ENCODE peak calls at places on chromosomes 5 and 9, in six cellular contexts. J, R, S, N, H and K are unnamed samples.

GRCh38 chr9:121246821-121247511 is 21.0 kb upstream of the GSN start:
- DNase-seq in J (no peak), R (peak), S (peak), N (peak), H (peak), K (peak)

GRCh38 chr9:134698587-134699342 is 57.2 kb downstream of the COL5A1 start:
- DNase-seq in J (peak), R (no peak), S (peak), N (no peak), H (peak), K (peak)

GRCh38 chr9:137589441-137590122 is 730 bp downstream of the ZMYND19 start:
- DNase-seq in J (no peak), R (peak), S (no peak), N (no peak), H (no peak), K (no peak)

GRCh38 chr5:110625376-110625999 is 101.0 kb downstream of the TMEM232 start:
- DNase-seq in J (peak), R (peak), S (peak), N (peak), H (no peak), K (peak)

GRCh38 chr9:73863924-73864323 is 633.2 kb upstream of the RORB start:
- DNase-seq in J (no peak), R (peak), S (peak), N (no peak), H (no peak), K (no peak)

GRCh38 chr9:130995399-130995941 is 13.5 kb upstream of the LAMC3 start:
- DNase-seq in J (peak), R (peak), S (peak), N (no peak), H (peak), K (peak)

GRCh38 chr5:138953370-138954256 is 78.5 kb upstream of the LRRTM2 start:
- DNase-seq in J (no peak), R (peak), S (peak), N (peak), H (peak), K (peak)

GRCh38 chr5:170312666-170313065 is 15.1 kb upstream of the LCP2 start:
- DNase-seq in J (no peak), R (peak), S (peak), N (no peak), H (no peak), K (no peak)

GRCh38 chr9:85508616-85509015 is 233.1 kb downstream of the AGTPBP1 start:
- DNase-seq in J (no peak), R (no peak), S (no peak), N (no peak), H (no peak), K (no peak)

DNA sequence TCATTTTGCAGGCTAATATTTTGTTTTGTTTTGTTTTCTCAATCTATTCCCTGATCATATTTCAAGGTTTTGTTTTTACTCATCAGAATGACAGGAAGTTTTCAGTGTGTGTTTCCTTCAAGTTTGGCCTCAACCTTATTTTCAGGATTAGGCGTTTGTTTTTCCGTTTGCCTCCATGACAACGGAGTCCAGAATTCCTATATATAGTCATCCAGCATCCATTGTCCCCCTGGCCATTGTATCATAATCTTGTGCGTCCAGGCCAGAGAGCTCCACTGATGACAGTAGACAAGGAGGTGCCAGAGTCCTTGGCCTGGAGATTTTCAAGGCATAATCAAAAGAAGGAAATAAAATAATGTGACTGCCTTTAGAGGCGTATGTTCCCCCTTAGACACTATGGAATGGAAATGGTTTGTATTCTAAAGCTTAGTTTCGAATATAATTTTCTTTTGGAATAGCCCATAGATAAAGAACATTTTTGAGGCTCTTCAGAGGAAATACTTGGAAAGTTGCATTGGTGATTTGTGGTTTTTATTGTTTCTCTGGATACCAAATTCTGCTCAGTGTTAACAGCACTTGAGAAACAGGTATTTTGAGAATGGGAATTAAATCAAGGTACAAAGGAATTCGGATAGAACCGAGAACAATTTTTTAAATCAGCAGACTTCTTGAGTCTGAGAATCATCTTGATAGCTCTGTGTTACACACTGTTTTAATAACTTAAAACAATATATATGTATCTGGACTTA is 99.8 kb downstream of the ZNF462 start:
- DNase-seq in J (no peak), R (peak), S (peak), N (no peak), H (no peak), K (peak)
- TF ChIP-seq CTCF in J (no peak), R (no peak), S (no peak), N (no peak), H (no peak), K (no peak)

DNA sequence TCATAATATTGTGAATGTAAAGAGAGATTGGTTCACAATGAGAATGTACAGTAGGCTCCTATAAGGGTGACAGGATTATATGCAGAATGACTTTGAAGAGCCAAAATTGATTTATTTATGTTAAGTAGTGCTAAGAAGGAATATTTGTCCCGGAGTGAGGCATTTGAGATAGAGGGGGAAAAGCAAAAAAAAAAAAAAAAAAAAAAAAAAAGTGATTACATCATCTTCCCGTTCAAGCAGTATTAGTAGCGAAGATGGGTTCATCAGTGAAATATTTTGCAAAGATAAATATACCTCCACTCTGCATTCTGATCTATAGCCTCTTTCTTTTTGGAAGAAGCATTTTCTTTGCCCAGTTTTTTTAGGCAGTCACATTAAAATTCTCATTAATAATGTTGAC is 74.0 kb downstream of the PIK3R1 start:
- DNase-seq in J (no peak), R (no peak), S (no peak), N (no peak), H (no peak), K (no peak)
- H3K4me3 ChIP-seq in J (no peak), R (no peak), S (no peak), N (peak), H (peak), K (no peak)

DNA sequence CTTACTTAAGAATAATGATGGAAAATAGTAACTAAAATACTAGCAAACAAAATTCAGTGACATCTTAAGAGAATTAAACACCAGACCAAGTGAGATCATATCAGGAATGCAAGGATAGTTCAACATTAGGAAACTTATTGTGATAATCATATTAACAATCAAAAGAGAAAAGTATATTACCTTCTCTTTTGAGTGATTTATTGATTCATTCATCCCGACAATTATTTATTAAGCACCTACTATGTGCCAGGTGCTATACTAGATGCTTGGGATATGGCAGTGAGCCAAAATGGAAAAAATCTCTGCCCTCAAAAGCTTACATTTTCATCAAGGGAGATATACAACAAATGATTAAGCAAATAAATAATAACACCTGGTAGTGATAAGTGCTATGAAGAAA is 23.7 kb upstream of the PURA start:
- DNase-seq in J (no peak), R (no peak), S (no peak), N (no peak), H (no peak), K (no peak)
- TF ChIP-seq CTCF in J (no peak), R (no peak), S (no peak), N (no peak), H (no peak), K (no peak)

GRCh38 chr5:141883948-141884318 is 5.7 kb upstream of the PCDH1 start:
- DNase-seq in J (no peak), R (no peak), S (no peak), N (no peak), H (no peak), K (no peak)

DNA sequence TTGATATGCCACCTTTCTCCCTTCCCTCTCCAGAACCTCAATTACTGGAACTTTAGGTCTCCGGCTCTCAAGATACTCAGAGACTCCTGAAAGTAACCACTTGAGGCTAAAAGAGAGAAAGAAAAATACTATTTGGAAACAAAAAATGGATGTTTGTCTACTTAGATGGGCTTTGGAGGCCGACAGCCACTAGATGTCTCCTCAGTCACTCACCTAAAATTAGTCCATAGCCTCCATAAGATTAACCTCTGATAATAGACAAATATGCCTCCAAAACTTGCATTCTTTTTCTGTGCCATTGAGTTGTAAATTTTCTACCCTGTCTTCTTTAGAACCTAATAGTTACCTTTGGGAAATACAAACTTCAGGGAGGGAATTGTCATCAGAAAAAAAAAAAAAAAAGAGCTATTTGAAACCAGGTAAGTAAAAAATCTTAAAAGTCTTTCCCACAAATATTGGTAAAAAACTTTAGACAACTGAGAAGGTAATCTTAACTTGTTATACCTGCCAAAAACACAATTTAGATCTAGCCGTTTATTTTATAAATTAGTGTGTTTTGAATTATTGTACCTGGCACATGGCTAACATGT is 11.2 kb upstream of the PCDH1 start:
- DNase-seq in J (peak), R (no peak), S (no peak), N (no peak), H (no peak), K (peak)
- H3K4me3 ChIP-seq in J (no peak), R (no peak), S (no peak), N (no peak), H (no peak), K (no peak)

GRCh38 chr5:141349917-141350619 is at the start of gene PCDHGB1:
- DNase-seq in J (no peak), R (peak), S (peak), N (no peak), H (peak), K (peak)
- TF ChIP-seq CTCF in J (no peak), R (peak), S (peak), N (peak), H (peak), K (peak)

DNA sequence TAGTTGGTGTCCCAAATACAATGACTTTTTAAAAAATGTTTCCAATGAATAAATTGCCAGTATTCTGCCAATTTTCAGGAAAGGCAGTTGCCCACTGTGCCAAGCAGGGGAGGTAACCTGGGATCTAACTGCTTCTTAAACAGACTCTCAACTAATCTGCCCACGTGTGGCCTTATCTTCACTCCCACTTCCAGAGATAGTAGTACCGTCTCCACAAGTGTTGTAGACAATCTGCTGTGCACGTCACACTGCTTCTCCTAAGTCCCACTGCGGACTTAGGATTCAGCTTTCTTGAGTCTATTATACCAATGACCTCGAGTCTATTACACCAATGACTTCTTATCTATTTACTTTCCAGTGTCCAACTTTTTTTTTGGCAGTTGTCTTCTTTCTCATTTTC is 21.2 kb downstream of the POU4F3 start:
- DNase-seq in J (no peak), R (no peak), S (no peak), N (no peak), H (no peak), K (no peak)
- H3K4me3 ChIP-seq in J (no peak), R (no peak), S (no peak), N (no peak), H (no peak), K (no peak)